ENCODE peak calls at places on chromosomes 11 and 22, in seven cellular contexts. R is GM12878, N is IMR-90, Q is HepG2, A is H1, P is K562, L is SK-N-SH. V is an unnamed sample.

GRCh38 chr11:18853086-18853720 is 61.6 kb upstream of the PTPN5 start:
- DNase-seq in L (peak; percentile 21), R (no peak), P (no peak), A (no peak), Q (peak; percentile 36), N (peak; percentile 19), V (peak; percentile 10)

GRCh38 chr11:95675585-95675984 is 114.0 kb downstream of the FAM76B start:
- DNase-seq in R (no peak), Q (no peak), L (no peak), A (no peak), N (no peak), P (no peak), V (no peak)

GRCh38 chr11:125404811-125405481 is 91.1 kb downstream of the FEZ1 start:
- DNase-seq in N (peak; percentile 47), P (peak; percentile 81), L (peak; percentile 91), A (no peak), R (no peak), Q (peak; percentile 11), V (peak; percentile 43)

GRCh38 chr22:30286813-30287625 is 2.3 kb downstream of the CASTOR1 start:
- DNase-seq in N (peak; percentile 46), P (peak; percentile 76), A (peak; percentile 67), Q (peak; percentile 45), R (no peak), L (peak; percentile 85), V (peak; percentile 67)

GRCh38 chr11:10385696-10386095 is 69.4 kb upstream of the AMPD3 start:
- DNase-seq in N (peak; percentile 49), A (no peak), L (no peak), Q (no peak), P (no peak), R (no peak), V (no peak)

GRCh38 chr22:31618057-31618456 is 44.0 kb downstream of the PISD start:
- DNase-seq in R (no peak), Q (no peak), P (no peak), N (no peak), L (no peak), A (no peak), V (no peak)

GRCh38 chr11:78338138-78338537 is 79.5 kb downstream of the GAB2 start:
- DNase-seq in P (no peak), A (no peak), L (no peak), R (no peak), Q (no peak), N (no peak), V (no peak)

GRCh38 chr11:70328556-70328955 is 58.1 kb downstream of the PPFIA1 start:
- DNase-seq in P (no peak), R (no peak), A (no peak), L (no peak), N (no peak), Q (no peak), V (no peak)

GRCh38 chr22:23283591-23284503 is 103.5 kb downstream of the BCR start:
- DNase-seq in N (no peak), R (no peak), L (no peak), A (no peak), Q (peak; percentile 90), P (peak; percentile 58), V (no peak)

GRCh38 chr22:37534445-37534844 is 15.2 kb upstream of the CARD10 start:
- DNase-seq in R (no peak), A (no peak), N (no peak), Q (no peak), L (no peak), P (no peak), V (no peak)

GRCh38 chr11:111665779-111666178 is 63.5 kb downstream of the SIK2 start:
- DNase-seq in L (no peak), P (peak; percentile 22), R (no peak), Q (peak; percentile 44), N (peak; percentile 71), A (no peak), V (no peak)

GRCh38 chr11:102220728-102221467 is 96.4 kb upstream of the BIRC3 start:
- DNase-seq in L (no peak), N (peak; percentile 79), P (no peak), R (no peak), A (no peak), Q (no peak), V (no peak)

GRCh38 chr11:70226967-70227366 is 23.9 kb downstream of the FADD start:
- DNase-seq in L (peak; percentile 56), N (no peak), R (no peak), A (no peak), Q (no peak), P (peak; percentile 75), V (no peak)

GRCh38 chr11:9858822-9859221 is 194.9 kb downstream of the SWAP70 start:
- DNase-seq in P (peak; percentile 11), A (no peak), Q (peak; percentile 37), N (peak; percentile 50), R (no peak), L (peak; percentile 36), V (no peak)

GRCh38 chr22:37802310-37803194 is 5.2 kb upstream of the GCAT start:
- DNase-seq in P (peak; percentile 53), A (no peak), N (peak; percentile 39), L (peak; percentile 92), R (no peak), Q (peak; percentile 54), V (no peak)

GRCh38 chr11:2271327-2272240 is 1.2 kb upstream of the ASCL2 start:
- DNase-seq in P (no peak), L (no peak), A (no peak), N (no peak), R (no peak), Q (no peak), V (no peak)

GRCh38 chr11:36718481-36718880 is 120.4 kb upstream of the RAG2 start:
- DNase-seq in N (no peak), P (no peak), A (no peak), Q (no peak), L (no peak), R (no peak), V (no peak)
- TF ChIP-seq RFX5 in N (no peak), P (no peak), A (no peak), Q (no peak), L (no peak), R (no peak), V (no peak)

DNA sequence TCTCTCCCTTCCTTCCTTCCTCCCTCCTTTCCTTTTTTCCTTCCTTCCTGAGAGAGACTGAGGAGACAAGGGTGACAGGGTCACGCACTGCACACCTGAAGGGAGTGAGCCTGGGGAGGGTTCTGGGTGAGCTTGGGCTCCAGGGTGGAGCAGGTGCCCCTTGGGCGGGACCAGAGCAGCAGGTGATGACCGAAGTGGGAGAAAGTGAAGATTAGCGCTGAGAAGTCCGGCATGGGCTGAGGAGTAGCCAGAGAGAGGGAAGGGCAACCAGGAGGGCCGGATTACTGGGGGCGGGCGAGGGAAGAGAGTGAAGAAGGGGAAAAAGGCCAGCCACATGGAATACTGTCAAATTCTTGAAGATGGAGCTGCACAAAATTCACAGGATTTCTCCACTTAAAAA is 99.2 kb upstream of the LMO1 start:
- DNase-seq in P (no peak), A (no peak), N (no peak), Q (no peak), L (no peak), R (no peak), V (no peak)
- TF ChIP-seq RFX5 in P (no peak), A (no peak), N (no peak), Q (no peak), L (no peak), R (no peak), V (no peak)

GRCh38 chr11:88103337-88104206 is 71.7 kb downstream of the RAB38 start:
- DNase-seq in R (peak; percentile 53), P (peak; percentile 60), Q (peak; percentile 52), A (peak; percentile 63), N (peak; percentile 58), L (peak; percentile 15), V (peak; percentile 95)
- TF ChIP-seq RFX5 in R (no peak), P (no peak), Q (no peak), A (no peak), N (no peak), L (no peak), V (no peak)

DNA sequence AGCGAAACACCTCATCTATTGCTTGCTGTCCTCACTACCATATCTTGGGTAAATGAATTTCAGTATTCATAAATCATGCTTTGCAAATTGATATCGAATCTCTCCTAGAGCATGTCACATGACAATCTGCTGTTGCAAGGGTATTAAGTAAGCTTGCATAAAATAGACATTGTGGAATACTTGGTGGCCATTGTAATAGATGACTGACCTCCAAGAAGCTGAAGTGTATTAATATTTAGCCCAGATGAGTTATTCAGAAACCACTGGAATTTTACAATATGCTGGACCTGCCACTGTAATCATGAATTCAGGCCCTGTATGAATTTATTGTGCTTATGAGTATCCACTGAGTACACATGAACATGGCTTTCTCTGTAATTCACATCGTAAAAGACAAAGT is 289.7 kb upstream of the ARHGAP42 start:
- DNase-seq in R (no peak), L (no peak), Q (no peak), P (no peak), N (no peak), A (no peak), V (no peak)
- TF ChIP-seq RFX5 in R (no peak), L (no peak), Q (no peak), P (no peak), N (no peak), A (no peak), V (no peak)

GRCh38 chr11:12200359-12201015 is 90.1 kb downstream of the MICAL2 start:
- DNase-seq in R (no peak), A (no peak), N (peak; percentile 83), P (no peak), L (peak; percentile 42), Q (no peak), V (no peak)
- TF ChIP-seq RFX5 in R (no peak), A (no peak), N (no peak), P (no peak), L (no peak), Q (no peak), V (no peak)

GRCh38 chr11:88523362-88524028 is 186.0 kb upstream of the CTSC start:
- DNase-seq in N (peak; percentile 49), Q (no peak), L (no peak), P (no peak), A (no peak), R (no peak), V (no peak)
- TF ChIP-seq RFX5 in N (no peak), Q (no peak), L (no peak), P (no peak), A (no peak), R (no peak), V (no peak)

GRCh38 chr22:41820447-41820846 is 12.5 kb upstream of the SREBF2 start:
- DNase-seq in Q (no peak), N (no peak), R (no peak), P (no peak), L (no peak), A (no peak), V (no peak)

GRCh38 chr22:41826001-41826400 is 6.9 kb upstream of the SREBF2 start:
- DNase-seq in Q (no peak), P (no peak), L (no peak), R (no peak), N (no peak), A (no peak), V (no peak)

GRCh38 chr22:41825376-41825775 is 7.5 kb upstream of the SREBF2 start:
- DNase-seq in R (no peak), P (peak; percentile 20), N (peak; percentile 42), Q (no peak), A (no peak), L (no peak), V (no peak)

GRCh38 chr22:41821449-41822030 is 11.4 kb upstream of the SREBF2 start:
- DNase-seq in P (no peak), Q (no peak), L (no peak), A (no peak), N (no peak), R (no peak), V (no peak)

GRCh38 chr22:41822289-41823057 is 10.4 kb upstream of the SREBF2 start:
- DNase-seq in A (no peak), P (peak; percentile 38), L (peak; percentile 45), Q (peak; percentile 62), N (peak; percentile 82), R (peak; percentile 47), V (peak; percentile 67)
- TF ChIP-seq RFX5 in A (no peak), P (no peak), L (no peak), Q (no peak), N (no peak), R (no peak), V (no peak)

V was measured in A549.